ENCODE peak calls at places on chromosomes 3 and 15, in five cellular contexts. J, P, B, D and O are unnamed samples.

GRCh38 chr3:196774191-196774820 is 34.6 kb downstream of the PAK2 start:
- DNase-seq in J (no peak), P (no peak), B (no peak), D (no peak), O (peak)

GRCh38 chr3:17307889-17308288 is 423.1 kb downstream of the PLCL2 start:
- DNase-seq in J (no peak), P (no peak), B (peak), D (no peak), O (no peak)

GRCh38 chr3:55446860-55447259 is 40.2 kb downstream of the WNT5A start:
- DNase-seq in J (no peak), P (no peak), B (no peak), D (no peak), O (no peak)

GRCh38 chr3:164023480-164023879 is 1054.8 kb downstream of the SI start:
- DNase-seq in J (no peak), P (no peak), B (no peak), D (no peak), O (no peak)

GRCh38 chr15:64985382-64986033 is 4.2 kb downstream of the SPG21 start:
- DNase-seq in J (no peak), P (no peak), B (no peak), D (peak), O (no peak)

GRCh38 chr15:80031841-80032240 is 27.6 kb upstream of the ZFAND6 start:
- DNase-seq in J (no peak), P (no peak), B (no peak), D (no peak), O (peak)

GRCh38 chr3:41297750-41298149 is 98.4 kb downstream of the CTNNB1 start:
- DNase-seq in J (no peak), P (no peak), B (no peak), D (no peak), O (no peak)

GRCh38 chr15:81000626-81001179 is at the start of gene TLNRD1:
- DNase-seq in J (peak), P (peak), B (peak), D (peak), O (peak)

GRCh38 chr15:78434134-78434533 is 3.9 kb upstream of the IREB2 start:
- DNase-seq in J (no peak), P (no peak), B (no peak), D (no peak), O (no peak)

GRCh38 chr3:179853176-179853575 is 183.6 kb downstream of the PEX5L start:
- DNase-seq in J (no peak), P (no peak), B (no peak), D (peak), O (no peak)